ENCODE peak calls at places on chromosomes 6 and 20, in six cellular contexts. D is mammary epithelial cell, W is Panc1, P is GM23338, I is heart right ventricle, B is cardiac muscle cell. R is an unnamed sample. For H3K36me3, the result is how much of the 10 kb centered on the place peaks cover.

GRCh38 chr20:3782597-3782996 is 1.3 kb upstream of the SPEF1 start:
- DNase-seq in D (no peak), W (no peak), P (no peak), I (no peak), B (no peak), R (no peak)

GRCh38 chr6:12241493-12242214 is 48.5 kb upstream of the EDN1 start:
- DNase-seq in D (no peak), W (no peak), P (no peak), I (no peak), B (no peak), R (no peak)

GRCh38 chr6:169800116-169800667 is 48.8 kb downstream of the ERMARD start:
- DNase-seq in D (no peak), W (no peak), P (no peak), I (no peak), B (peak), R (no peak)

GRCh38 chr6:79427721-79428120 is 109.5 kb downstream of the LCA5 start:
- DNase-seq in D (no peak), W (no peak), P (no peak), I (no peak), B (peak), R (no peak)

GRCh38 chr20:32282461-32282860 is 5.0 kb downstream of the KIF3B start:
- DNase-seq in D (no peak), W (no peak), P (no peak), I (peak), B (no peak), R (no peak)

GRCh38 chr6:38193486-38194281 is 374.2 kb downstream of the ZFAND3 start:
- DNase-seq in D (no peak), W (no peak), P (no peak), I (no peak), B (no peak), R (no peak)

GRCh38 chr6:15207923-15208322 is 37.9 kb upstream of the JARID2 start:
- DNase-seq in D (no peak), W (no peak), P (peak), I (no peak), B (peak), R (no peak)

GRCh38 chr6:52417675-52418111 is 2.4 kb upstream of the EFHC1 start:
- DNase-seq in D (no peak), W (no peak), P (no peak), I (peak), B (peak), R (peak)

GRCh38 chr6:96528193-96528592 is 6.6 kb downstream of the UFL1 start:
- DNase-seq in D (peak), W (no peak), P (no peak), I (no peak), B (no peak), R (no peak)
- H3K36me3 ChIP-seq in D (under half), W (under half), P (under half), I (half or more), B (half or more), R (under half)

GRCh38 chr20:35271073-35271882 is 6.6 kb downstream of the MMP24OS start:
- DNase-seq in D (no peak), W (no peak), P (no peak), I (no peak), B (no peak), R (no peak)

GRCh38 chr20:35267092-35267491 is 10.8 kb downstream of the MMP24OS start:
- DNase-seq in D (no peak), W (no peak), P (no peak), I (no peak), B (no peak), R (no peak)

GRCh38 chr20:35271904-35272303 is 6.0 kb downstream of the MMP24OS start:
- DNase-seq in D (peak), W (no peak), P (no peak), I (no peak), B (peak), R (no peak)

GRCh38 chr20:35270021-35270902 is 7.7 kb downstream of the MMP24OS start:
- DNase-seq in D (no peak), W (no peak), P (no peak), I (no peak), B (no peak), R (no peak)

GRCh38 chr20:35269055-35269781 is 8.7 kb downstream of the MMP24OS start:
- DNase-seq in D (peak), W (no peak), P (peak), I (peak), B (peak), R (peak)
- H3K27ac ChIP-seq in D (no peak), W (no peak), P (peak), I (no peak), B (no peak), R (no peak)

DNA sequence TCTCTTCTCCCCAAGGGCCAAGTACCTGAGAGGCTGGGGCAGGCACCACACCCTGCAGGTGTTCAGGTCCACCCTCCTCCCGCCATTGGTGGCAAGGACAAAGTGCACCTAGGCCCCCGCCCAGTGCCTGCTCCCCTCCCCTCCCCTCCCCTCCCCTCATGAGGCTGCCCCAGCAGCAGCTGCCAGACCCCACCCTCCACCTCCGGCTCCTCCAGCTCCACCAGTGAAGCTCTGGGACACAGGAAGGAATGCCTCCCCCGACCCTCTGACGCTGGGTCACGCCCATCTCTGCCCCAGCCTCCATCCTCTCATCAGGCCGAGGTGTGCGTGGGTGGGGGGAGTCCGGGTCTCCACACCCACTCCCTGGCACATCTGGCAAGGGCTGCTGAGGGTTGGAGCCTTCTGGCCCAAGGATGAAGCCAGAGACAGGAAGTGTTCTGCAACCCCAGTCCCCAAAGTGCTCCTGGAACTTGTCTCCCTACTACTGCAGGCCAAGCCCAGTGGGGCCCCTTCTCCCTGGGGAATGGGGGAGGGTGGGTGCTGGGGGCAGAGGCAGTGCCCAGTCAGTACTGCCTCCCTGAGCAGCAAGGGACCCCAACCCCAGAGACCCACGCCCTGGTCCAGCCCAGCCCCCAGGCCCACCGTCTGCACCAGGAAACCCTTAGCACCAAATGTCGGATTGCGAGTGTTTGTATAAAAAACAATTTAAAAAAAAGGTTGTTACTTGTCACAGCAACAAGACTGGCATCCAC is 1.6 kb upstream of the UCKL1 start:
- DNase-seq in D (peak), W (no peak), P (peak), I (no peak), B (peak), R (no peak)
- H3K4me3 ChIP-seq in D (peak), W (no peak), P (peak), I (no peak), B (no peak), R (no peak)

DNA sequence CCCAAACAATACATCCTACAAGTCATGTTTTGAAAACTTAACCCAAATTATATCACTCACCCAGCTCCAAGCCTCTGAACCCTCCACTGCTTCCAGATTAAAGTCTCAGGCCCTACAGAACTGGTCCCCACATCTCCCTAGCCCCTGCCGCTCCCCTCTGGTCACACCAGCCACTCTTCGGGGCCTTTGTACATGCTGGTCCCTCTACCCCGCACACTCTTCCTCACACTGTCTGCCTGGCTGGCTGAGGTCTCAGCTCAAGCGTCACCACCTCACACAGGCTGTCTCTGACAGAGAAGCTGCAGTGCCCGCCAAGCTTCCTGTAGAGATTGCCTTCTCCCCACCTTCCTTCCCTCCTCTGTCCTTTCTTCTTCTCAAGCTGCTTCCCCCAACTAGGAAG is 192.4 kb downstream of the PREX1 start:
- DNase-seq in D (no peak), W (no peak), P (no peak), I (no peak), B (no peak), R (no peak)
- H3K36me3 ChIP-seq in D (under half), W (under half), P (under half), I (under half), B (under half), R (under half)

GRCh38 chr6:105066836-105067235 is 109.9 kb downstream of the LIN28B start:
- DNase-seq in D (no peak), W (no peak), P (no peak), I (no peak), B (no peak), R (no peak)

GRCh38 chr6:105068407-105068806 is 111.4 kb downstream of the POPDC3 start:
- DNase-seq in D (no peak), W (no peak), P (no peak), I (no peak), B (no peak), R (no peak)

GRCh38 chr6:105067329-105067728 is 110.4 kb downstream of the LIN28B start:
- DNase-seq in D (no peak), W (no peak), P (no peak), I (no peak), B (no peak), R (no peak)

GRCh38 chr6:105072799-105073199 is 107.0 kb downstream of the POPDC3 start:
- DNase-seq in D (peak), W (no peak), P (no peak), I (no peak), B (peak), R (no peak)

DNA sequence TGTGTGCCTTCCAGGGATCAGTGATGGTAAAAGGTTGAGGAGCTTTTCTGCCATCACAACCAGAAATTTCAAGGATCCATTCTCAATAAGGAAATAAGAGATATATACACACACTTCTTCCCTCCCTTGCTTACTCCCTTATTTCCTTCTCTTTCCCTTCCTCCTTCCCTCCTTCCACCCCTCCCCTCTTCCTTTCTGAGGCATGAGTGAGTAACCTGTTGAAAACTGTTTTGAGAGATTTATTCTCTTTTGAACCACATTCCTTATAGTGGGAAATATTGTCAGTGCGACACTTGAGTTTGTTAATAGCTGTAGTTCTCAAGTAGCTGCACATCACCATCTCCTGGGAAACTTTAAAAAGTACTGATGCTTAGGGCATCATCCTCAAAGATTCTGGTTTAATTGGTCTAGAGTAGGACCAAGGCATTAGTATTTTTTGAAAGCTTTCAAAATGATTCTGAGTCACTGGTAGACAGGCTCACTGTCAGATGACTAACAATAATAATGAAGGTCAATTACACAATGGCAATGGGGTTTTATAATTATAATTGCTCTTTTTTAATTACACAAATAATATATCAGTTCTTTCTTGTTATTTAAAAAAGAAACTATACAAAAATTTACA is 109.9 kb downstream of the POPDC3 start:
- DNase-seq in D (peak), W (no peak), P (no peak), I (no peak), B (no peak), R (no peak)
- H3K27ac ChIP-seq in D (no peak), W (no peak), P (no peak), I (no peak), B (peak), R (no peak)